ENCODE peak calls at places on chromosomes 12 and 14, in five cellular contexts. One of them, this sample, is unnamed.

GRCh38 chr12:52007158-52007921 is 594 bp downstream of the TAMALIN start:
- DNase-seq in tibial artery: no peak
- DNase-seq in stimulated activated CD4-positive, alpha-beta T cell treated with anti-CD3 and anti-CD28 coated beads, Interleukin-1b, Interleukin-23, amount 100 ng/mL, for 24 hours: no peak
- DNase-seq in HTR-8/SVneo: no peak
- DNase-seq in activated naive CD4-positive, alpha-beta T cell: peak
- DNase-seq in this sample: peak

GRCh38 chr14:71650187-71650586 is 282.0 kb upstream of the RGS6 start:
- DNase-seq in stimulated activated CD4-positive, alpha-beta T cell treated with anti-CD3 and anti-CD28 coated beads, Interleukin-1b, Interleukin-23, amount 100 ng/mL, for 24 hours: no peak
- DNase-seq in tibial artery: no peak
- DNase-seq in HTR-8/SVneo: no peak
- DNase-seq in activated naive CD4-positive, alpha-beta T cell: no peak
- DNase-seq in this sample: no peak

GRCh38 chr14:88992011-88992410 is 167.6 kb downstream of the TTC8 start:
- DNase-seq in tibial artery: no peak
- DNase-seq in stimulated activated CD4-positive, alpha-beta T cell treated with anti-CD3 and anti-CD28 coated beads, Interleukin-1b, Interleukin-23, amount 100 ng/mL, for 24 hours: no peak
- DNase-seq in HTR-8/SVneo: no peak
- DNase-seq in activated naive CD4-positive, alpha-beta T cell: no peak
- DNase-seq in this sample: no peak

GRCh38 chr14:102824832-102825231 is 47.6 kb downstream of the TRAF3 start:
- DNase-seq in tibial artery: no peak
- DNase-seq in activated naive CD4-positive, alpha-beta T cell: no peak
- DNase-seq in HTR-8/SVneo: peak
- DNase-seq in stimulated activated CD4-positive, alpha-beta T cell treated with anti-CD3 and anti-CD28 coated beads, Interleukin-1b, Interleukin-23, amount 100 ng/mL, for 24 hours: no peak
- DNase-seq in this sample: no peak

GRCh38 chr14:103880334-103880985 is 33.1 kb upstream of the PPP1R13B start:
- DNase-seq in stimulated activated CD4-positive, alpha-beta T cell treated with anti-CD3 and anti-CD28 coated beads, Interleukin-1b, Interleukin-23, amount 100 ng/mL, for 24 hours: no peak
- DNase-seq in HTR-8/SVneo: no peak
- DNase-seq in tibial artery: peak
- DNase-seq in activated naive CD4-positive, alpha-beta T cell: peak
- DNase-seq in this sample: peak

GRCh38 chr14:22314183-22314820 is 274.7 kb downstream of the DAD1 start:
- DNase-seq in activated naive CD4-positive, alpha-beta T cell: no peak
- DNase-seq in tibial artery: no peak
- DNase-seq in stimulated activated CD4-positive, alpha-beta T cell treated with anti-CD3 and anti-CD28 coated beads, Interleukin-1b, Interleukin-23, amount 100 ng/mL, for 24 hours: no peak
- DNase-seq in HTR-8/SVneo: peak
- DNase-seq in this sample: no peak

GRCh38 chr14:70013269-70013873 is 134.2 kb downstream of the SMOC1 start:
- DNase-seq in stimulated activated CD4-positive, alpha-beta T cell treated with anti-CD3 and anti-CD28 coated beads, Interleukin-1b, Interleukin-23, amount 100 ng/mL, for 24 hours: peak
- DNase-seq in tibial artery: no peak
- DNase-seq in activated naive CD4-positive, alpha-beta T cell: no peak
- DNase-seq in HTR-8/SVneo: peak
- DNase-seq in this sample: no peak

GRCh38 chr12:110739894-110740293 is 2.8 kb downstream of the PPP1CC start:
- DNase-seq in HTR-8/SVneo: no peak
- DNase-seq in activated naive CD4-positive, alpha-beta T cell: no peak
- DNase-seq in stimulated activated CD4-positive, alpha-beta T cell treated with anti-CD3 and anti-CD28 coated beads, Interleukin-1b, Interleukin-23, amount 100 ng/mL, for 24 hours: no peak
- DNase-seq in tibial artery: no peak
- DNase-seq in this sample: no peak

GRCh38 chr12:100908501-100908900 is 113.9 kb downstream of the ANO4 start:
- DNase-seq in activated naive CD4-positive, alpha-beta T cell: no peak
- DNase-seq in HTR-8/SVneo: no peak
- DNase-seq in tibial artery: no peak
- DNase-seq in stimulated activated CD4-positive, alpha-beta T cell treated with anti-CD3 and anti-CD28 coated beads, Interleukin-1b, Interleukin-23, amount 100 ng/mL, for 24 hours: no peak
- DNase-seq in this sample: no peak

GRCh38 chr12:108517288-108518100 is 2.4 kb downstream of the FICD start:
- DNase-seq in HTR-8/SVneo: no peak
- DNase-seq in stimulated activated CD4-positive, alpha-beta T cell treated with anti-CD3 and anti-CD28 coated beads, Interleukin-1b, Interleukin-23, amount 100 ng/mL, for 24 hours: no peak
- DNase-seq in tibial artery: no peak
- DNase-seq in activated naive CD4-positive, alpha-beta T cell: no peak
- DNase-seq in this sample: no peak